ENCODE peak calls at places on chromosomes 12 and 14, in four cellular contexts. M, Q, R and H are unnamed samples.

GRCh38 chr12:1360812-1361211 is 233.6 kb downstream of the FBXL14 start:
- DNase-seq in M (no peak), R (peak; percentile 37), Q (no peak), H (no peak)

GRCh38 chr12:93125126-93125525 is 196.0 kb upstream of the EEA1 start:
- DNase-seq in M (no peak), Q (no peak), R (peak; percentile 38), H (no peak)

GRCh38 chr12:108842364-108842763 is 15.0 kb downstream of the SSH1 start:
- DNase-seq in M (no peak), Q (no peak), R (no peak), H (no peak)

GRCh38 chr12:28050606-28051005 is 78.1 kb upstream of the PTHLH start:
- DNase-seq in Q (no peak), M (no peak), R (no peak), H (peak; percentile 74)

GRCh38 chr12:107196681-107197080 is 103.3 kb upstream of the CRY1 start:
- DNase-seq in M (no peak), R (no peak), Q (no peak), H (peak; percentile 51)

GRCh38 chr12:990308-990648 is 745 bp upstream of the ERC1 start:
- DNase-seq in Q (peak; percentile 41), R (peak; percentile 82), M (peak; percentile 47), H (peak; percentile 41)

GRCh38 chr14:100076133-100076532 is 10.9 kb downstream of the EVL start:
- DNase-seq in Q (no peak), R (peak; percentile 65), M (peak; percentile 37), H (peak; percentile 34)

GRCh38 chr12:103771466-103771865 is 69.6 kb downstream of the NT5DC3 start:
- DNase-seq in M (no peak), Q (no peak), R (peak; percentile 60), H (peak; percentile 72)

GRCh38 chr14:76848879-76849278 is 22.7 kb downstream of the LRRC74A start:
- DNase-seq in R (no peak), M (no peak), Q (no peak), H (peak; percentile 10)

GRCh38 chr14:69989622-69990021 is 110.4 kb downstream of the SMOC1 start:
- DNase-seq in R (no peak), Q (no peak), M (no peak), H (no peak)

GRCh38 chr14:72741836-72742681 is 151.8 kb downstream of the DPF3 start:
- DNase-seq in R (no peak), M (no peak), Q (no peak), H (no peak)

GRCh38 chr14:31106768-31107167 is 80.6 kb upstream of the STRN3 start:
- DNase-seq in M (no peak), Q (no peak), R (no peak), H (peak; percentile 27)

GRCh38 chr12:116361404-116362223 is 84.1 kb upstream of the MED13L start:
- DNase-seq in R (no peak), Q (no peak), M (no peak), H (no peak)

GRCh38 chr12:54258286-54258685 is 21.6 kb downstream of the CBX5 start:
- DNase-seq in M (no peak), R (peak; percentile 45), Q (no peak), H (no peak)

GRCh38 chr14:84399296-84399910 is 1130.5 kb upstream of the FLRT2 start:
- DNase-seq in Q (no peak), R (no peak), M (no peak), H (no peak)

GRCh38 chr14:72617391-72618011 is 276.4 kb downstream of the DPF3 start:
- DNase-seq in Q (no peak), M (no peak), R (no peak), H (no peak)

GRCh38 chr12:67803450-67804034 is 155.0 kb downstream of the DYRK2 start:
- DNase-seq in R (no peak), Q (no peak), M (no peak), H (no peak)

GRCh38 chr12:81991868-81992267 is 232.7 kb upstream of the PPFIA2 start:
- DNase-seq in M (no peak), Q (no peak), R (no peak), H (no peak)

GRCh38 chr14:50836515-50836914 is 5.6 kb upstream of the NIN start:
- DNase-seq in R (peak; percentile 71), M (no peak), Q (no peak), H (no peak)

GRCh38 chr12:27009926-27010325 is 4.3 kb downstream of the TM7SF3 start:
- DNase-seq in Q (no peak), R (no peak), M (no peak), H (peak; percentile 52)

GRCh38 chr14:93332032-93332852 is 594 bp downstream of the BTBD7 start:
- DNase-seq in Q (no peak), M (peak; percentile 17), R (peak; percentile 68), H (peak; percentile 46)

GRCh38 chr12:3200779-3201738 is 123.9 kb downstream of the TSPAN9 start:
- DNase-seq in Q (no peak), R (peak; percentile 36), M (no peak), H (peak; percentile 8)

GRCh38 chr14:66662374-66662773 is 154.4 kb downstream of the GPHN start:
- DNase-seq in Q (no peak), R (peak; percentile 18), M (no peak), H (peak; percentile 55)

GRCh38 chr12:49933793-49934192 is 16.7 kb upstream of the AQP2 start:
- DNase-seq in Q (no peak), M (no peak), R (no peak), H (peak; percentile 12)

GRCh38 chr14:42174357-42174756 is 567.7 kb downstream of the LRFN5 start:
- DNase-seq in M (no peak), R (no peak), Q (no peak), H (no peak)

GRCh38 chr12:117671734-117672133 is 297.1 kb downstream of the KSR2 start:
- DNase-seq in M (no peak), Q (no peak), R (peak; percentile 19), H (peak; percentile 83)

GRCh38 chr12:40854669-40855068 is 162.4 kb downstream of the CNTN1 start:
- DNase-seq in Q (no peak), M (no peak), R (no peak), H (no peak)

GRCh38 chr12:116508145-116509121 is 50.7 kb upstream of the MAP1LC3B2 start:
- DNase-seq in Q (no peak), R (peak; percentile 34), M (peak; percentile 10), H (peak; percentile 26)

DNA sequence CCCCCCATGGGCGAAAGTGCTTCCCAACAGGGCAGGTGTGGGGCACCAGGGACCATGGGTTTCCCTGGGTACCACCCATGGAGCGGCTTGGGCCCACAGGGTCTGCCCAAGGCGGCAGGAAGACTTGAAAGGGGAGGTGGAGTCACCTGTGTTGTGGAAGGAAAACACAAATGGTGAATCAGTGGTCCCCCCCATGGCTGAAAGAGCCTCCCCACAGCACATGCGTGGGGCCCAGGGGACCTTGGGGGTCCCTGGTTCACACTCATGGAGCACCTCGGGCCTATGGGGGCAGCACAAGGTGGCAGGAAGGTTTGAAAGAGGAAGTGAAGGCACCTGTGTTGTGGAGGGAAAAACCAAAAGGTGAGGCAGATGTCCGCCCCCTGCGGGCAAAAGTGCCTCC is 581.9 kb downstream of the ALG10 start:
- DNase-seq in R (no peak), Q (no peak), M (no peak), H (no peak)
- H3K9me3 ChIP-seq in R (peaks cover 7% of the 10 kb centered on the region), Q (peaks cover 30% of the 10 kb centered on the region), M (no peaks in the 10 kb centered on the region), H (no peaks in the 10 kb centered on the region)

DNA sequence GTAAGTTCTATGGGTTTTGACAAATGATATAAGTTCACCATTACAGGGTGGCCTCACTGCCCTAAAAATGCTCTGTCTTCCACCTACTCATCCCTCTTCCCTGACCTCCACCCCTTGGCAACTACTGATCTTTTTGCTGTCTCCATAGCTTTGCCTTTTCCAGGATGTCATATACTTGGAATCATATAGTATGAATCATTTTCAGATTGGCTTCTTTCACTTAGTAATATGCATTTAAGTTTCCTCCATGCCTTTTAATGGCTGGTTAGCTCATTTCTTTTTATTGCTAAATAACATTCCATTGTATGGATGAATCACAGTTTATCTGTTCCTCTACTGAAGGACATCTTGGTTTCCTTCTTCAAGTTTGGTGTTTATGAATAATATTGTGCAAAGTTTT is 14.0 kb upstream of the PEX5 start:
- DNase-seq in R (peak; percentile 8), M (no peak), Q (no peak), H (peak; percentile 17)
- H3K9me3 ChIP-seq in R (peaks cover 8% of the 10 kb centered on the region), M (no peaks in the 10 kb centered on the region), Q (no peaks in the 10 kb centered on the region), H (peaks cover 13% of the 10 kb centered on the region)

DNA sequence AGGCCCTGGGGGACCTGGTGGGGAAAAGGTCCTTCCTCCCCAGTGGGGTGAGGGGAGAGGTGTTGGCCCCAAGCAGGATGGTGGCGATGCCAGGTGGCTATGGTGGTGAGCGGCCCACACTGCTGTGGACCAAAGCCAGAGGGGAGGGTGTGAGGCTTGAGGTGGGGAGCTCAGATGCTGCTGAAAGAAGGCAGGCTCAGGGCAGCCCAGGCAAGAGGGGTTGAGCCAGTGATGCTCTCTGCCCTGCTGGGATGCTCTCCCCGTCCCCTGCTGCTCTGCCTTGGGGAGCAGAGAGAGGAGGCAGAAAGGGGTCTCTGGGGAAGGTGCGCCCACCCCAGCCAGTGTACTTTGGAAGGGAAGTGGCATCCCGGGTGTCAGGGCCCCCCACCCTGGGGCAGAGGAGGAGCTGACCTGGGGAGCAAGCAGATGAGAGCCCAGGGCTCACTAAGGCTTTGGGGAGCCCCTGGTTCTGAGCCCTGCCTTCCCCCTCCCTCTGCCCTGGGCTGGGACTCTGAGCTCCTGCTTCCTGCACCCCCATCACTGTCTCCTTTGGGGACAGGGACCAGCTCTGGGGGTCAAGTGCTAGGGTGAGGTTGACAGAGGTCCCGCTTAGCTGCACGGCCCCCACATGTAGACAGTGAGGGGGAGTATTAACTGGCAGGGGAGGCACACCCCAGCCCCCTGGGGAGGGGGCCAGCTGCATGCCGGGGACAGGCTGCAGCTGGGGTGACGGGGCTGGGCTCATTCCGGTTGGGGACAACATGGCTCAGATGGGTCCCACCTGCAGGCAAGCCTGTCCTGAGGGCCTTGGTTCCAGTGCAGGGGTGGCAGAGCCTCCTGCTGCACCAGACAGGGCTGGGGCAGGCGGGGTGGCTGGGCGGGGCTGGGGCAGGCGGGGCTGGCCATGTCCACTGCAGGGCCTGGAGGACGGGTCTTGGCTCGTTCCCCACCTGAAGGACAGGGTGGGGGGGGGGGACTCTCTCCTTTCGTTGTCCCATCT is 124.4 kb downstream of the KIF26A start:
- DNase-seq in Q (no peak), M (no peak), R (no peak), H (no peak)
- H3K9me3 ChIP-seq in Q (no peaks in the 10 kb centered on the region), M (no peaks in the 10 kb centered on the region), R (peaks cover 5% of the 10 kb centered on the region), H (no peaks in the 10 kb centered on the region)

GRCh38 chr14:20144820-20145219 is 6.2 kb downstream of the OR4N5 start:
- DNase-seq in R (no peak), Q (no peak), M (no peak), H (no peak)
- H3K9me3 ChIP-seq in R (no peaks in the 10 kb centered on the region), Q (no peaks in the 10 kb centered on the region), M (no peaks in the 10 kb centered on the region), H (no peaks in the 10 kb centered on the region)

GRCh38 chr14:49017451-49017850 is 568.7 kb downstream of the RPS29 start:
- DNase-seq in R (no peak), M (no peak), Q (no peak), H (no peak)
- H3K9me3 ChIP-seq in R (no peaks in the 10 kb centered on the region), M (no peaks in the 10 kb centered on the region), Q (no peaks in the 10 kb centered on the region), H (no peaks in the 10 kb centered on the region)